ENCODE peak calls at places on chromosome 20, in six cellular contexts. S is activated CD4-positive, alpha-beta T cell treated with anti-CD3 and anti-CD28 coated beads for 1 hour; H is neural progenitor cell; N is GM12865; G is mammary epithelial cell; R is activated T-helper 1 cell treated with Interleukin-2 at 50 U/mL for 16 hours. L is an unnamed sample.

GRCh38 chr20:7879883-7880282 is 60.4 kb downstream of the HAO1 start:
- DNase-seq in S (no peak), N (no peak), R (no peak), G (peak), H (no peak), L (no peak)

GRCh38 chr20:17687800-17688199 is 5.8 kb upstream of the RRBP1 start:
- DNase-seq in H (no peak), G (no peak), N (no peak), S (no peak), R (no peak), L (no peak)

GRCh38 chr20:63977392-63978276 is 1.8 kb downstream of the SAMD10 start:
- DNase-seq in S (no peak), N (no peak), R (no peak), H (no peak), G (no peak), L (no peak)

GRCh38 chr20:59696476-59696875 is 92.1 kb downstream of the PHACTR3 start:
- DNase-seq in G (no peak), H (no peak), N (no peak), S (no peak), R (no peak), L (no peak)

GRCh38 chr20:31560094-31560899 is 44.8 kb upstream of the ID1 start:
- DNase-seq in N (peak), G (peak), R (peak), S (peak), H (peak), L (peak)

GRCh38 chr20:54397292-54398155 is 77.9 kb upstream of the DOK5 start:
- DNase-seq in H (peak), N (no peak), G (no peak), S (no peak), R (no peak), L (peak)

GRCh38 chr20:4195499-4195898 is 180.1 kb upstream of the RNF24 start:
- DNase-seq in S (no peak), H (peak), G (no peak), N (no peak), R (no peak), L (peak)

GRCh38 chr20:4090756-4091331 is 75.5 kb upstream of the RNF24 start:
- DNase-seq in S (no peak), G (peak), N (no peak), H (no peak), R (no peak), L (peak)

GRCh38 chr20:58021481-58021880 is 207.0 kb downstream of the ANKRD60 start:
- DNase-seq in S (no peak), H (no peak), N (peak), R (no peak), G (no peak), L (peak)

GRCh38 chr20:63167026-63167917 is 48.7 kb downstream of the YTHDF1 start:
- DNase-seq in N (no peak), S (no peak), R (no peak), H (no peak), G (no peak), L (peak)